ENCODE peak calls at places on chromosome 11, in seven cellular contexts. G, N, C, H, Q, I and T are unnamed samples.

GRCh38 chr11:62104816-62105610 is 18.8 kb upstream of the INCENP start:
- DNase-seq in N (no peak), C (peak; percentile 65), G (peak; percentile 5), H (no peak), I (no peak), Q (peak; percentile 78), T (no peak)

GRCh38 chr11:71078482-71078881 is 173.9 kb downstream of the SHANK2 start:
- DNase-seq in G (no peak), Q (peak; percentile 74), N (no peak), I (no peak), C (no peak), H (no peak), T (no peak)

GRCh38 chr11:62149986-62150886 is 26.4 kb downstream of the INCENP start:
- DNase-seq in C (no peak), Q (no peak), N (no peak), H (no peak), G (no peak), I (no peak), T (no peak)

GRCh38 chr11:13834463-13834862 is 128.1 kb upstream of the SPON1 start:
- DNase-seq in H (no peak), I (no peak), C (no peak), G (no peak), N (no peak), Q (peak; percentile 40), T (no peak)

GRCh38 chr11:43504316-43504950 is 145.7 kb downstream of the TTC17 start:
- DNase-seq in I (no peak), H (no peak), G (no peak), N (peak; percentile 20), C (peak; percentile 47), Q (peak; percentile 63), T (no peak)

GRCh38 chr11:15493921-15494630 is 379.4 kb downstream of the INSC start:
- DNase-seq in N (no peak), H (no peak), C (no peak), G (peak; percentile 47), I (no peak), Q (peak; percentile 22), T (no peak)

GRCh38 chr11:21988477-21988876 is 204.4 kb upstream of the ANO5 start:
- DNase-seq in Q (peak; percentile 58), G (no peak), H (no peak), C (no peak), I (no peak), N (no peak), T (no peak)

GRCh38 chr11:68082478-68082877 is 38.7 kb downstream of the CHKA start:
- DNase-seq in I (no peak), G (no peak), N (no peak), H (no peak), C (no peak), Q (no peak), T (no peak)

GRCh38 chr11:34546511-34547206 is 33.1 kb upstream of the ELF5 start:
- DNase-seq in C (no peak), H (no peak), I (no peak), Q (peak; percentile 97), N (no peak), G (no peak), T (no peak)

GRCh38 chr11:28696591-28696990 is 588.4 kb downstream of the METTL15 start:
- DNase-seq in G (no peak), Q (no peak), H (no peak), N (no peak), I (no peak), C (no peak), T (no peak)

GRCh38 chr11:14634813-14635212 is 8.8 kb upstream of the PDE3B start:
- DNase-seq in C (no peak), N (no peak), Q (no peak), I (no peak), G (no peak), H (no peak), T (no peak)

GRCh38 chr11:111696556-111696955 is 69.6 kb downstream of the PPP2R1B start:
- DNase-seq in N (no peak), C (peak; percentile 84), I (no peak), H (no peak), Q (no peak), G (peak; percentile 35), T (no peak)

GRCh38 chr11:115873813-115874212 is 369.6 kb upstream of the CADM1 start:
- DNase-seq in C (no peak), G (no peak), N (no peak), I (no peak), H (no peak), Q (no peak), T (no peak)

GRCh38 chr11:132234878-132235277 is 864.5 kb downstream of the NTM start:
- DNase-seq in G (peak; percentile 84), N (no peak), H (no peak), Q (no peak), I (no peak), C (no peak), T (no peak)

GRCh38 chr11:100757636-100758035 is 70.5 kb downstream of the ARHGAP42 start:
- DNase-seq in N (no peak), C (no peak), Q (peak; percentile 68), I (no peak), G (no peak), H (no peak), T (no peak)

GRCh38 chr11:45658292-45658991 is 7.0 kb downstream of the CHST1 start:
- DNase-seq in I (no peak), C (peak; percentile 34), G (peak; percentile 81), Q (no peak), H (peak; percentile 75), N (no peak), T (no peak)

GRCh38 chr11:16604784-16605439 is 133.5 kb upstream of the C11orf58 start:
- DNase-seq in G (peak; percentile 40), N (peak; percentile 32), I (no peak), H (peak; percentile 52), Q (peak; percentile 35), C (peak; percentile 23), T (no peak)

GRCh38 chr11:7977251-7977917 is 9.8 kb upstream of the EIF3F start:
- DNase-seq in N (no peak), G (peak; percentile 83), H (no peak), Q (peak; percentile 26), C (peak; percentile 98), I (no peak), T (no peak)